ENCODE peak calls at places on chromosomes 2 and 18, in five cellular contexts. F is DMS153; N is T1000; M is MM.1S; K is activated effector memory CD4-positive, alpha-beta T cell treated with Interleukin-2 at 50 U/mL for 16 hours. Q is an unnamed sample.
A peak's percentile ranks its signal among the peaks of the same experiment; 100 is the strongest.

GRCh38 chr2:139031722-139032121 is 251.5 kb upstream of the NXPH2 start:
- DNase-seq in F (no peak), K (no peak), M (peak; percentile 69), N (no peak), Q (no peak)

GRCh38 chr2:70496819-70497218 is 56.8 kb downstream of the TGFA start:
- DNase-seq in F (no peak), K (no peak), M (no peak), N (no peak), Q (no peak)

GRCh38 chr18:23155537-23155936 is 20.3 kb downstream of the CABLES1 start:
- DNase-seq in F (no peak), N (no peak), M (no peak), K (no peak), Q (peak; percentile 99)

GRCh38 chr2:62672601-62673000 is 32.9 kb upstream of the EHBP1 start:
- DNase-seq in K (no peak), N (no peak), M (no peak), F (no peak), Q (peak; percentile 64)

GRCh38 chr18:79888016-79888415 is 63.4 kb downstream of the SLC66A2 start:
- DNase-seq in K (no peak), N (no peak), M (no peak), F (no peak), Q (no peak)

GRCh38 chr18:69102959-69103358 is 297.7 kb upstream of the DOK6 start:
- DNase-seq in N (no peak), F (no peak), K (no peak), M (no peak), Q (no peak)

GRCh38 chr18:24019641-24020331 is 5.2 kb downstream of the TTC39C start:
- DNase-seq in N (no peak), K (no peak), F (no peak), M (peak; percentile 96), Q (no peak)

GRCh38 chr18:44840053-44840826 is 159.6 kb downstream of the SETBP1 start:
- DNase-seq in F (peak; percentile 76), M (no peak), K (no peak), N (no peak), Q (no peak)

GRCh38 chr2:151030663-151031230 is 230.9 kb downstream of the RBM43 start:
- DNase-seq in K (no peak), F (no peak), M (no peak), N (no peak), Q (no peak)

Q was measured in foreskin melanocyte.